ENCODE peak calls at places on chromosomes 3 and 15, in eight cellular contexts. C is neural progenitor cell, E is AG04450, J is MM.1S, M is transverse colon, N is kidney, F is cardiac fibroblast, H is astrocyte of the cerebellum. B is an unnamed sample.

GRCh38 chr3:76429536-76430177 is 610.2 kb upstream of the ROBO2 start:
- DNase-seq in F (no peak), J (no peak), M (peak; percentile 7), C (no peak), N (no peak), H (no peak), E (no peak), B (no peak)

GRCh38 chr3:57078366-57079220 is 18.1 kb downstream of the SPATA12 start:
- DNase-seq in N (peak; percentile 89), J (no peak), F (peak; percentile 56), C (peak; percentile 64), M (peak; percentile 66), H (no peak), E (no peak), B (peak; percentile 5)

GRCh38 chr3:72263223-72264015 is 478.5 kb upstream of the PROK2 start:
- DNase-seq in M (no peak), H (no peak), N (no peak), C (no peak), E (no peak), F (peak; percentile 11), J (no peak), B (no peak)

GRCh38 chr15:37093480-37094410 is 6.6 kb downstream of the MEIS2 start:
- DNase-seq in C (no peak), J (no peak), H (no peak), E (no peak), N (no peak), F (peak; percentile 75), M (no peak), B (no peak)

GRCh38 chr3:24538891-24539290 is 44.2 kb upstream of the THRB start:
- DNase-seq in H (no peak), C (no peak), E (no peak), J (no peak), F (no peak), M (peak; percentile 55), N (no peak), B (no peak)

GRCh38 chr3:168847293-168847883 is 751.7 kb upstream of the GOLIM4 start:
- DNase-seq in N (no peak), C (peak; percentile 57), M (no peak), H (peak; percentile 26), E (peak; percentile 2), J (peak; percentile 66), F (peak; percentile 71), B (no peak)

GRCh38 chr3:110774496-110775265 is 296.9 kb upstream of the NECTIN3 start:
- DNase-seq in J (no peak), F (peak; percentile 31), H (peak; percentile 12), M (no peak), N (no peak), C (no peak), E (peak; percentile 77), B (no peak)

GRCh38 chr3:107032111-107032510 is 345.1 kb upstream of the CCDC54 start:
- DNase-seq in M (no peak), N (no peak), C (no peak), H (no peak), E (no peak), F (no peak), J (no peak), B (no peak)

GRCh38 chr3:134427400-134428111 is 53.3 kb upstream of the AMOTL2 start:
- DNase-seq in F (peak; percentile 100), H (peak; percentile 98), M (no peak), J (no peak), N (no peak), C (no peak), E (peak; percentile 99), B (peak; percentile 99)

GRCh38 chr15:96261575-96262034 is 68.9 kb upstream of the NR2F2 start:
- DNase-seq in M (no peak), E (no peak), F (no peak), H (no peak), N (no peak), J (no peak), C (no peak), B (no peak)

GRCh38 chr15:77597804-77598453 is 34.8 kb downstream of the LINGO1 start:
- DNase-seq in M (no peak), H (no peak), J (no peak), N (no peak), E (no peak), C (no peak), F (no peak), B (no peak)

GRCh38 chr3:133440652-133441051 is 40.8 kb downstream of the BFSP2 start:
- DNase-seq in H (no peak), N (no peak), M (no peak), E (peak; percentile 27), J (no peak), C (no peak), F (no peak), B (no peak)

GRCh38 chr15:75178171-75178937 is 23.3 kb upstream of the C15orf39 start:
- DNase-seq in J (peak; percentile 33), H (no peak), M (peak; percentile 72), F (no peak), N (peak; percentile 85), E (no peak), C (peak; percentile 74), B (no peak)

GRCh38 chr3:196537319-196537984 is 22.3 kb upstream of the SMCO1 start:
- DNase-seq in M (peak; percentile 44), F (peak; percentile 68), C (peak; percentile 60), N (no peak), H (no peak), J (peak; percentile 50), E (no peak), B (no peak)

GRCh38 chr3:128504533-128504915 is 11.5 kb upstream of the GATA2 start:
- DNase-seq in N (no peak), F (no peak), E (no peak), H (no peak), C (no peak), J (no peak), M (no peak), B (no peak)

GRCh38 chr3:98568402-98568801 is 25.0 kb downstream of the CPOX start:
- DNase-seq in M (no peak), N (no peak), F (no peak), C (no peak), H (no peak), J (no peak), E (no peak), B (no peak)

GRCh38 chr3:98577178-98577895 is 16.1 kb downstream of the CPOX start:
- DNase-seq in J (no peak), M (no peak), F (peak; percentile 41), H (peak; percentile 74), E (no peak), N (no peak), C (no peak), B (peak; percentile 17)

GRCh38 chr3:98574157-98574556 is 19.3 kb downstream of the CPOX start:
- DNase-seq in E (no peak), H (no peak), F (no peak), J (no peak), C (no peak), M (no peak), N (no peak), B (no peak)

GRCh38 chr3:98567646-98568280 is 25.6 kb downstream of the CPOX start:
- DNase-seq in H (no peak), N (no peak), M (no peak), E (no peak), F (no peak), J (no peak), C (no peak), B (no peak)

GRCh38 chr3:98573231-98573728 is 20.1 kb downstream of the CPOX start:
- DNase-seq in J (no peak), C (peak; percentile 20), N (no peak), H (peak; percentile 13), E (no peak), F (peak; percentile 55), M (no peak), B (no peak)
- TF ChIP-seq CTCF in J (peak; percentile 64), C (peak; percentile 51), N (no peak), H (peak; percentile 51), E (peak; percentile 62), F (peak; percentile 53), M (no peak), B (peak; percentile 48)

GRCh38 chr15:58608711-58609110 is 140.8 kb downstream of the ADAM10 start:
- DNase-seq in H (no peak), C (no peak), J (no peak), N (no peak), M (no peak), F (no peak), E (no peak), B (no peak)
- H3K4me3 ChIP-seq in H (no peak overlapping the region), C (no peak overlapping the region), J (no peak overlapping the region), N (no peak overlapping the region), M (no peak overlapping the region), F (no peak overlapping the region), E (no peak overlapping the region), B (no peak overlapping the region)

DNA sequence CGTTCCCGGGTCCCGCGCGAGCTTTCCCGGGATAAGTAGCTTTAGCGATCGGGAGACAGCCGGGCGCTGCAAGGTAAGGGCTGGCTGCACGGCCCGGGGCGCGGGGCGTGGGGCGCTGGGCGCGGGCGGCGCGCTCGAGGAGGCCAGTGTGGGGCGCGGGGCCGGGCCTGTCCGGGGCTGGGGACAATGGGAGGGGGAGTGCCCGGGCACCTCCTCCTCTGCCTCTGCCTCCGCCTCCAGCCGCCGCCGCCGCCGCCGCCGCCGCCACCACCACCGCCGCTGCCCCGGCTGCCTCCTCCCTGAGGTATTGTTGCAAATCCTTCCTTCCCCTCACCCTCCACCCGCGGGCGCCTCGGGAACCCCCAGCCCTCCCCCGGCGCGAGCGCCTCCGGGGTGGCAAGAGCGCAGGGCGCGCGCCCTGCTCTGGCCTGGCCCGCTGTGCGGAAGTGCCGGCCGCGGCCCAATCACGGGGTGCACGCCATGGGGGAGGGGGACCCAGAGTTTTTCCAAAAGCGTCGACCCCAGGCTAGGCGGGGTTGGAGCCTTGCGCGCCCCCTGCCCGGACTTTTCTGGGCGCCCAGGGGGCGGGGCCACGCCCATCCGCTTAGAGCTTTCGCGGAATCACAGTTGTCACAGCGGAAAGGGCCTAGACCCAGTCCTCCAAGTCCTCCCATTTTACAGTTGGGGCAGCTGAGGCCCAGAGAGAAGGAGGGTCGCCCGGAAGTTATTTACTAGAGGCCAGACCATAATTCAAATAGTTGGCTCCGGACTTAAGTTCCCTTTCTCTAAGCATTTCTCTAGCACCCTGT is at the start of gene LPP:
- DNase-seq in F (peak; percentile 84), N (peak; percentile 94), E (peak; percentile 39), C (peak; percentile 89), J (peak; percentile 51), M (peak; percentile 85), H (no peak), B (no peak)
- TF ChIP-seq CTCF in F (no peak), N (no peak), E (peak; percentile 1), C (peak; percentile 22), J (no peak), M (no peak), H (peak; percentile 7), B (no peak)

DNA sequence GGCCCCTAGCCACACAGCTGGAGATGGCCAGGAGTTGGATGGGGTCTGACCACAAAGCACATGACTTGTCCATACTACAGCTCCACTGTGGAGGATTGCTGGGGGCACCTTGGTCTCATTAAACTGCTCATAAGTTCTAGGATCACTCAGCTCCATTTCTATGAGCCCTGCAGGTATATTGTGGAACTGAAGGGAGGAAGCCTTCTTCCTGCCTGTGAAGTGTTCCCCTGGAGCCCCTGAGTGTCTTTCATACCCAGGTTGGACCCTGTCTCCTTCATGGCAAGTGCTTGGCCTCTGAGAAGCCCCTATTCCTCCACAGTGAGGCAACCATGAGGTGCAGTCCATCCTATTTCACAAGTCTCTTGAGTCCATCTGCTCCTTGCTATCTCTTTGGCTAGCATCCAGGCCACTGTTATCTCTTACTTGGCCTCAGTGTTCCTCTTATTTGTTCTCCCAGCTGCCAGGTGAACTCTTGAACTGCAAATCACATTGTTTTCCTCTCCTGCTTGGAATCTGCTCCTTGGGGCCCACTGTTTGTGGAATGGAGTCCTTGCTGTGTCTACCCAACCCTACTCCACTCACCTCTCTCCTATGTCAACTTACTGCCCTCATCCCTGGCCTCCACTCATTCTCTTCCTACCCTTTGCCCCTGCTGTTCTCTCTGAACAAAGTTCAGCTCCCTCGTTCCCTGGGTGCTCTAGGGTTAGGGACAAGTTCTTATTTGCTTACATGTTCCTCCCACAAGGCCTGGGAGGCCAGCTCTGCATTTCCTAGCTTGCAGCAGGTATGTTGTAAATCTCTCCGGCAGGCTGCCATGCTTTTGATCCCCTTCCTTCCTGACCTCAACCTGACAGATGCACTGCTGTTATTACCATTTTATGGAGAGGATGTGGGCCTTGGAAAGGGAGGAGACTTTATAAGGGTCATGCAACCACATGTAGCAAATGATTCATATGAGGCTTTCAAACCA is 1.2 kb downstream of the ACOX2 start:
- DNase-seq in M (peak; percentile 78), J (no peak), H (no peak), F (no peak), N (no peak), C (no peak), E (no peak), B (no peak)
- H3K4me3 ChIP-seq in M (no peak overlapping the region), J (no peak overlapping the region), H (no peak overlapping the region), F (no peak overlapping the region), N (peak overlapping the region; percentile 69), C (no peak overlapping the region), E (peak overlapping the region; percentile 59), B (no peak overlapping the region)